ENCODE peak calls at places on chromosomes 12 and 14, in eight cellular contexts. G, X, N, L, E, Q, U and D are unnamed samples.

GRCh38 chr12:54680374-54680773 is 32.2 kb upstream of the DCD start:
- DNase-seq in G (peak; percentile 51), X (no peak), N (peak; percentile 42), L (no peak), E (no peak), Q (peak; percentile 60), U (no peak), D (peak; percentile 37)

GRCh38 chr12:22860926-22861325 is 236.0 kb downstream of the ETNK1 start:
- DNase-seq in G (peak; percentile 64), X (peak; percentile 88), N (no peak), L (no peak), E (no peak), Q (no peak), U (no peak), D (peak; percentile 59)

GRCh38 chr14:105861985-105862465 is 335.6 kb downstream of the TMEM121 start:
- DNase-seq in G (no peak), X (no peak), N (peak; percentile 15), L (peak; percentile 35), E (peak; percentile 30), Q (peak; percentile 1), U (no peak), D (no peak)

GRCh38 chr14:106820119-106820518 is 1293.7 kb downstream of the TMEM121 start:
- DNase-seq in G (no peak), X (no peak), N (no peak), L (no peak), E (no peak), Q (no peak), U (no peak), D (no peak)

GRCh38 chr14:87013583-87013982 is 979.4 kb downstream of the GALC start:
- DNase-seq in G (no peak), X (no peak), N (no peak), L (no peak), E (no peak), Q (no peak), U (no peak), D (peak; percentile 33)

GRCh38 chr12:3200032-3200617 is 122.9 kb downstream of the TSPAN9 start:
- DNase-seq in G (peak; percentile 96), X (peak; percentile 93), N (peak; percentile 93), L (no peak), E (peak; percentile 64), Q (peak; percentile 57), U (peak; percentile 69), D (peak; percentile 27)

GRCh38 chr14:61761557-61761956 is 663 bp upstream of the SNAPC1 start:
- DNase-seq in G (no peak), X (no peak), N (no peak), L (peak; percentile 15), E (peak; percentile 56), Q (no peak), U (no peak), D (no peak)

GRCh38 chr12:45379261-45379660 is 163.4 kb downstream of the ANO6 start:
- DNase-seq in G (no peak), X (no peak), N (peak; percentile 6), L (no peak), E (no peak), Q (no peak), U (peak; percentile 89), D (peak; percentile 94)

GRCh38 chr14:60679566-60680258 is 30.4 kb upstream of the SIX1 start:
- DNase-seq in G (peak; percentile 59), X (no peak), N (no peak), L (no peak), E (no peak), Q (no peak), U (no peak), D (no peak)

GRCh38 chr12:81757731-81758325 is 1.3 kb downstream of the PPFIA2 start:
- DNase-seq in G (no peak), X (no peak), N (no peak), L (no peak), E (no peak), Q (no peak), U (no peak), D (no peak)

GRCh38 chr12:58925111-58925732 is 4.9 kb upstream of the LRIG3 start:
- DNase-seq in G (no peak), X (no peak), N (no peak), L (no peak), E (no peak), Q (peak; percentile 70), U (peak; percentile 92), D (peak; percentile 56)

GRCh38 chr14:46215801-46216200 is 435.8 kb downstream of the RPL10L start:
- DNase-seq in G (no peak), X (no peak), N (peak; percentile 29), L (no peak), E (no peak), Q (no peak), U (no peak), D (no peak)

GRCh38 chr14:76784881-76785280 is 23.6 kb downstream of the VASH1 start:
- DNase-seq in G (peak; percentile 94), X (peak; percentile 93), N (peak; percentile 91), L (peak; percentile 50), E (peak; percentile 91), Q (peak; percentile 82), U (peak; percentile 90), D (peak; percentile 61)

GRCh38 chr12:58105225-58106119 is 164.1 kb downstream of the ATP23 start:
- DNase-seq in G (no peak), X (no peak), N (no peak), L (no peak), E (no peak), Q (no peak), U (peak; percentile 41), D (peak; percentile 16)

GRCh38 chr14:95953111-95953724 is 76.6 kb downstream of the TUNAR start:
- DNase-seq in G (peak; percentile 89), X (peak; percentile 84), N (no peak), L (no peak), E (no peak), Q (no peak), U (no peak), D (no peak)

GRCh38 chr12:5197127-5197526 is 153.4 kb downstream of the KCNA5 start:
- DNase-seq in G (no peak), X (no peak), N (no peak), L (no peak), E (no peak), Q (no peak), U (no peak), D (peak; percentile 21)

GRCh38 chr14:89805501-89805900 is 149.0 kb downstream of the EFCAB11 start:
- DNase-seq in G (no peak), X (no peak), N (no peak), L (no peak), E (no peak), Q (no peak), U (no peak), D (peak; percentile 36)

GRCh38 chr14:45199246-45199645 is 53.8 kb downstream of the MIS18BP1 start:
- DNase-seq in G (no peak), X (no peak), N (no peak), L (no peak), E (no peak), Q (no peak), U (no peak), D (peak; percentile 60)

GRCh38 chr14:92800012-92800411 is 5.9 kb downstream of the GOLGA5 start:
- DNase-seq in G (no peak), X (no peak), N (no peak), L (no peak), E (no peak), Q (no peak), U (no peak), D (no peak)

GRCh38 chr12:112963227-112963861 is 15.0 kb upstream of the OAS2 start:
- DNase-seq in G (peak; percentile 23), X (no peak), N (no peak), L (no peak), E (no peak), Q (no peak), U (no peak), D (no peak)

GRCh38 chr12:41234672-41235071 is 46.6 kb downstream of the PDZRN4 start:
- DNase-seq in G (no peak), X (no peak), N (no peak), L (no peak), E (no peak), Q (no peak), U (no peak), D (no peak)

GRCh38 chr12:7117670-7118069 is 8.7 kb upstream of the C1RL start:
- DNase-seq in G (no peak), X (no peak), N (no peak), L (no peak), E (no peak), Q (no peak), U (no peak), D (no peak)
- TF ChIP-seq CTCF in G (no peak), X (no peak), N (no peak), L (no peak), E (no peak), Q (no peak), U (no peak), D (no peak)

GRCh38 chr14:28280997-28281598 is 485.5 kb upstream of the FOXG1 start:
- DNase-seq in G (no peak), X (no peak), N (no peak), L (no peak), E (no peak), Q (no peak), U (no peak), D (no peak)
- H3K4me3 ChIP-seq in G (no peak overlapping the region), X (no peak overlapping the region), N (no peak overlapping the region), L (no peak overlapping the region), E (no peak overlapping the region), Q (no peak overlapping the region), U (no peak overlapping the region), D (no peak overlapping the region)

GRCh38 chr14:56144176-56144575 is 26.0 kb downstream of the PELI2 start:
- DNase-seq in G (no peak), X (no peak), N (no peak), L (no peak), E (no peak), Q (no peak), U (no peak), D (no peak)
- H3K27me3 ChIP-seq in G (no peaks in the 10 kb centered on the region), X (no peaks in the 10 kb centered on the region), N (no peaks in the 10 kb centered on the region), L (no peaks in the 10 kb centered on the region), E (no peaks in the 10 kb centered on the region), Q (no peaks in the 10 kb centered on the region), U (no peaks in the 10 kb centered on the region), D (peaks cover 2% of the 10 kb centered on the region)

GRCh38 chr12:76180401-76181277 is 96.2 kb upstream of the NAP1L1 start:
- DNase-seq in G (no peak), X (no peak), N (no peak), L (no peak), E (no peak), Q (no peak), U (no peak), D (no peak)
- TF ChIP-seq CTCF in G (no peak), X (no peak), N (no peak), L (no peak), E (no peak), Q (no peak), U (no peak), D (no peak)

GRCh38 chr14:20989787-20990600 is at the start of gene METTL17:
- DNase-seq in G (peak; percentile 96), X (peak; percentile 97), N (peak; percentile 91), L (peak; percentile 85), E (peak; percentile 98), Q (peak; percentile 90), U (peak; percentile 94), D (peak; percentile 93)
- H3K4me3 ChIP-seq in G (peak within 1 kb of the TSS; percentile 87), X (peak within 1 kb of the TSS; percentile 58), N (peak within 1 kb of the TSS; percentile 90), L (peak within 1 kb of the TSS; percentile 96), E (peak within 1 kb of the TSS; percentile 95), Q (peak within 1 kb of the TSS; percentile 75), U (peak within 1 kb of the TSS; percentile 96), D (peak within 1 kb of the TSS; percentile 80)